ENCODE peak calls at places on chromosomes 3 and 15, in five cellular contexts. O is GM13976, Q is mammary epithelial cell, V is Panc1, I is RKO. S is an unnamed sample.

GRCh38 chr3:103181175-103181574 is 746.4 kb downstream of the ZPLD1 start:
- DNase-seq in Q (peak; percentile 42), V (no peak), I (no peak), O (no peak), S (no peak)

GRCh38 chr3:195197764-195198423 is 73.1 kb downstream of the XXYLT1 start:
- DNase-seq in Q (peak; percentile 82), I (peak; percentile 88), O (no peak), V (no peak), S (no peak)

GRCh38 chr15:75049392-75049791 is 26.0 kb downstream of the PPCDC start:
- DNase-seq in I (no peak), V (no peak), O (no peak), Q (no peak), S (no peak)

GRCh38 chr3:157318639-157319288 is 117.9 kb upstream of the PTX3 start:
- DNase-seq in O (no peak), I (no peak), Q (no peak), V (no peak), S (no peak)

GRCh38 chr15:80308002-80308401 is 56.0 kb upstream of the CTXND1 start:
- DNase-seq in I (no peak), O (no peak), V (no peak), Q (no peak), S (no peak)

GRCh38 chr3:122101646-122102045 is 46.5 kb downstream of the CD86 start:
- DNase-seq in Q (peak; percentile 66), O (peak; percentile 26), I (peak; percentile 62), V (peak; percentile 36), S (peak; percentile 62)

GRCh38 chr15:92018535-92019239 is 165.2 kb downstream of the SLCO3A1 start:
- DNase-seq in V (no peak), O (no peak), I (no peak), Q (no peak), S (no peak)

GRCh38 chr3:186209810-186210752 is 101.2 kb upstream of the ETV5 start:
- DNase-seq in I (no peak), Q (peak; percentile 80), V (no peak), O (peak; percentile 47), S (no peak)

GRCh38 chr3:123083446-123084124 is 16.8 kb downstream of the PDIA5 start:
- DNase-seq in Q (no peak), O (peak; percentile 25), V (no peak), I (no peak), S (no peak)

GRCh38 chr3:14451844-14452533 is 49.6 kb downstream of the SLC6A6 start:
- DNase-seq in Q (no peak), O (no peak), V (no peak), I (no peak), S (no peak)

GRCh38 chr3:11155341-11156025 is 1.2 kb downstream of the HRH1 start:
- DNase-seq in O (no peak), I (peak; percentile 61), Q (peak; percentile 73), V (peak; percentile 20), S (peak; percentile 65)

GRCh38 chr3:172869356-172869755 is 118.8 kb downstream of the ECT2 start:
- DNase-seq in V (no peak), I (no peak), O (no peak), Q (peak; percentile 48), S (peak; percentile 18)

GRCh38 chr15:33735637-33736247 is 232.6 kb upstream of the CHRM5 start:
- DNase-seq in Q (peak; percentile 24), V (peak; percentile 20), I (peak; percentile 53), O (peak; percentile 42), S (peak; percentile 47)

GRCh38 chr3:188807002-188807401 is 364.8 kb upstream of the TPRG1 start:
- DNase-seq in I (peak; percentile 45), O (no peak), Q (peak; percentile 23), V (no peak), S (no peak)

GRCh38 chr3:161108840-161109239 is 3.7 kb upstream of the B3GALNT1 start:
- DNase-seq in I (peak; percentile 38), V (no peak), Q (peak; percentile 70), O (no peak), S (no peak)

GRCh38 chr3:154023148-154023547 is 98.0 kb upstream of the ARHGEF26 start:
- DNase-seq in O (no peak), I (no peak), Q (no peak), V (no peak), S (no peak)

GRCh38 chr15:62122249-62122648 is 42.8 kb downstream of the C2CD4B start:
- DNase-seq in I (no peak), V (no peak), O (no peak), Q (no peak), S (no peak)

GRCh38 chr3:182895513-182896112 is 84.7 kb downstream of the DCUN1D1 start:
- DNase-seq in V (no peak), O (no peak), Q (no peak), I (no peak), S (no peak)

GRCh38 chr3:129060276-129061076 is at the start of gene GP9:
- DNase-seq in V (no peak), O (no peak), I (no peak), Q (no peak), S (no peak)

GRCh38 chr3:190596341-190597285 is 82.7 kb downstream of the IL1RAP start:
- DNase-seq in I (no peak), V (no peak), Q (no peak), O (no peak), S (no peak)

GRCh38 chr3:179615458-179616173 is 11.0 kb downstream of the NDUFB5 start:
- DNase-seq in O (no peak), V (no peak), Q (no peak), I (no peak), S (no peak)

GRCh38 chr3:34260266-34260990 is 462.0 kb downstream of the PDCD6IP start:
- DNase-seq in O (peak; percentile 55), I (peak; percentile 50), V (peak; percentile 4), Q (peak; percentile 6), S (peak; percentile 6)

GRCh38 chr3:156449712-156450574 is 105.0 kb downstream of the SSR3 start:
- DNase-seq in I (peak; percentile 55), O (peak; percentile 24), Q (peak; percentile 28), V (peak; percentile 12), S (peak; percentile 55)

GRCh38 chr15:29677871-29678431 is 144.3 kb downstream of the TJP1 start:
- DNase-seq in Q (no peak), V (no peak), O (no peak), I (no peak), S (no peak)

GRCh38 chr3:134608023-134608758 is 42.6 kb downstream of the KY start:
- DNase-seq in V (no peak), I (no peak), Q (no peak), O (peak; percentile 16), S (no peak)

GRCh38 chr15:71434774-71435173 is 319.5 kb downstream of the THSD4 start:
- DNase-seq in I (no peak), Q (no peak), O (no peak), V (no peak), S (no peak)

GRCh38 chr15:40439461-40440299 is 1.1 kb upstream of the BAHD1 start:
- DNase-seq in Q (peak; percentile 41), O (peak; percentile 64), V (no peak), I (peak; percentile 48), S (no peak)